ENCODE peak calls at places on chromosome 18, in five cellular contexts. One of them, this sample, is unnamed.

GRCh38 chr18:74399225-74399887 is 57.8 kb downstream of the DIPK1C start:
- DNase-seq in GM10248: no peak
- DNase-seq in Karpas-422: no peak
- DNase-seq in neural progenitor cell: no peak
- DNase-seq in activated T-cell treated with anti-CD3 and anti-CD28 coated beads for 1 hour: no peak
- DNase-seq in this sample: no peak

GRCh38 chr18:77071711-77072292 is 60.8 kb downstream of the MBP start:
- DNase-seq in Karpas-422: peak
- DNase-seq in neural progenitor cell: no peak
- DNase-seq in GM10248: no peak
- DNase-seq in activated T-cell treated with anti-CD3 and anti-CD28 coated beads for 1 hour: peak
- DNase-seq in this sample: no peak

GRCh38 chr18:24463233-24463775 is 2.9 kb downstream of the HRH4 start:
- DNase-seq in GM10248: no peak
- DNase-seq in activated T-cell treated with anti-CD3 and anti-CD28 coated beads for 1 hour: no peak
- DNase-seq in Karpas-422: no peak
- DNase-seq in neural progenitor cell: no peak
- DNase-seq in this sample: no peak

GRCh38 chr18:5744659-5745058 is 150.7 kb downstream of the TMEM200C start:
- DNase-seq in activated T-cell treated with anti-CD3 and anti-CD28 coated beads for 1 hour: no peak
- DNase-seq in Karpas-422: no peak
- DNase-seq in neural progenitor cell: no peak
- DNase-seq in GM10248: no peak
- DNase-seq in this sample: no peak

GRCh38 chr18:77131100-77131651 is 1.4 kb downstream of the MBP start:
- DNase-seq in neural progenitor cell: peak
- DNase-seq in GM10248: peak
- DNase-seq in activated T-cell treated with anti-CD3 and anti-CD28 coated beads for 1 hour: no peak
- DNase-seq in Karpas-422: peak
- DNase-seq in this sample: peak

GRCh38 chr18:73638709-73639108 is 508.9 kb downstream of the FBXO15 start:
- DNase-seq in activated T-cell treated with anti-CD3 and anti-CD28 coated beads for 1 hour: no peak
- DNase-seq in Karpas-422: no peak
- DNase-seq in GM10248: no peak
- DNase-seq in neural progenitor cell: no peak
- DNase-seq in this sample: no peak

GRCh38 chr18:23629444-23629946 is 33.2 kb downstream of the ANKRD29 start:
- DNase-seq in neural progenitor cell: no peak
- DNase-seq in Karpas-422: no peak
- DNase-seq in GM10248: peak
- DNase-seq in activated T-cell treated with anti-CD3 and anti-CD28 coated beads for 1 hour: no peak
- DNase-seq in this sample: no peak

GRCh38 chr18:3898866-3899613 is 449.1 kb downstream of the TGIF1 start:
- DNase-seq in neural progenitor cell: no peak
- DNase-seq in Karpas-422: no peak
- DNase-seq in GM10248: no peak
- DNase-seq in activated T-cell treated with anti-CD3 and anti-CD28 coated beads for 1 hour: no peak
- DNase-seq in this sample: no peak

GRCh38 chr18:76491801-76492668 is 3.0 kb downstream of the ZNF516 start:
- DNase-seq in Karpas-422: peak
- DNase-seq in neural progenitor cell: peak
- DNase-seq in activated T-cell treated with anti-CD3 and anti-CD28 coated beads for 1 hour: peak
- DNase-seq in GM10248: no peak
- DNase-seq in this sample: peak

GRCh38 chr18:48818329-48819254 is 132.2 kb downstream of the SMAD7 start:
- DNase-seq in activated T-cell treated with anti-CD3 and anti-CD28 coated beads for 1 hour: no peak
- DNase-seq in GM10248: no peak
- DNase-seq in Karpas-422: no peak
- DNase-seq in neural progenitor cell: no peak
- DNase-seq in this sample: no peak